ENCODE peak calls at places on chromosomes 4 and X, in five cellular contexts. R is IMR-90, G is mesenchymal stem cell, U is mesendoderm, F is neuronal stem cell. V is an unnamed sample.

GRCh38 chr4:78585633-78586032 is 34.1 kb downstream of the ANXA3 start:
- DNase-seq in F (no peak), R (peak), U (no peak), G (peak), V (no peak)

GRCh38 chrX:149962859-149963757 is 24.8 kb upstream of the EOLA2 start:
- DNase-seq in U (peak), R (peak), F (peak), G (peak), V (peak)

GRCh38 chr4:41620594-41621256 is 82.8 kb downstream of the LIMCH1 start:
- DNase-seq in F (no peak), U (peak), G (no peak), R (no peak), V (peak)

GRCh38 chr4:53962516-53963225 is 101.7 kb downstream of the CHIC2 start:
- DNase-seq in G (peak), F (peak), U (peak), R (peak), V (no peak)

GRCh38 chrX:30649859-30650258 is 3.4 kb upstream of the GK start:
- DNase-seq in U (no peak), R (peak), G (no peak), F (no peak), V (no peak)

GRCh38 chrX:18873189-18873791 is 110.6 kb downstream of the PHKA2 start:
- DNase-seq in R (peak), F (no peak), G (peak), U (no peak), V (no peak)

GRCh38 chrX:49198540-49199314 is 1.3 kb downstream of the SYP start:
- DNase-seq in F (no peak), G (no peak), R (no peak), U (no peak), V (no peak)

GRCh38 chr4:30757357-30757756 is 37.2 kb downstream of the PCDH7 start:
- DNase-seq in R (peak), U (no peak), G (peak), F (no peak), V (peak)

GRCh38 chr4:176838611-176839411 is 46.1 kb upstream of the VEGFC start:
- DNase-seq in G (peak), R (peak), F (no peak), U (no peak), V (no peak)

GRCh38 chr4:3783691-3784306 is 17.6 kb downstream of the ADRA2C start:
- DNase-seq in F (no peak), R (no peak), U (peak), G (no peak), V (peak)

GRCh38 chrX:16185725-16186136 is 18.4 kb downstream of the MAGEB17 start:
- DNase-seq in U (peak), G (peak), F (no peak), R (peak), V (no peak)

GRCh38 chr4:63049726-63050125 is 1359.5 kb downstream of the TECRL start:
- DNase-seq in F (no peak), G (no peak), U (peak), R (no peak), V (no peak)

GRCh38 chrX:140422501-140422900 is 82.4 kb downstream of the SOX3 start:
- DNase-seq in G (no peak), R (no peak), U (no peak), F (no peak), V (no peak)

GRCh38 chr4:121189351-121189750 is 25.2 kb upstream of the TNIP3 start:
- DNase-seq in R (no peak), F (no peak), U (no peak), G (no peak), V (no peak)

GRCh38 chr4:173287486-173287885 is 46.7 kb downstream of the HMGB2 start:
- DNase-seq in F (no peak), R (no peak), G (no peak), U (no peak), V (no peak)

GRCh38 chrX:13699183-13699826 is 10.4 kb downstream of the RAB9A start:
- DNase-seq in F (no peak), U (no peak), R (peak), G (peak), V (peak)

GRCh38 chr4:35300996-35301774 is 943.1 kb downstream of the ARAP2 start:
- DNase-seq in R (no peak), U (peak), F (peak), G (no peak), V (no peak)

GRCh38 chrX:26613951-26614350 is 398.0 kb downstream of the MAGEB5 start:
- DNase-seq in U (no peak), R (peak), F (no peak), G (no peak), V (no peak)

GRCh38 chr4:29581469-29581868 is 1138.7 kb upstream of the PCDH7 start:
- DNase-seq in U (no peak), G (no peak), R (peak), F (no peak), V (no peak)

GRCh38 chr4:94571720-94572119 is 120.0 kb downstream of the PDLIM5 start:
- DNase-seq in R (no peak), G (no peak), F (no peak), U (no peak), V (no peak)

GRCh38 chr4:94567811-94568210 is 116.1 kb downstream of the PDLIM5 start:
- DNase-seq in F (no peak), R (no peak), G (no peak), U (no peak), V (no peak)

GRCh38 chr4:94574050-94574449 is 122.3 kb downstream of the PDLIM5 start:
- DNase-seq in G (no peak), R (no peak), U (no peak), F (no peak), V (no peak)

GRCh38 chr4:94571301-94571700 is 119.6 kb downstream of the PDLIM5 start:
- DNase-seq in F (no peak), U (peak), G (no peak), R (no peak), V (no peak)

GRCh38 chr4:94570558-94570957 is 118.8 kb downstream of the PDLIM5 start:
- DNase-seq in F (no peak), G (peak), R (no peak), U (no peak), V (no peak)
- H3K27ac ChIP-seq in F (no peak), G (no peak), R (no peak), U (no peak), V (no peak)

GRCh38 chr4:859496-859895 is 33.6 kb upstream of the CPLX1 start:
- DNase-seq in G (no peak), F (no peak), U (no peak), R (no peak), V (no peak)

GRCh38 chr4:860561-860960 is 34.6 kb upstream of the CPLX1 start:
- DNase-seq in G (no peak), R (no peak), F (no peak), U (no peak), V (no peak)

GRCh38 chr4:858136-858535 is 32.2 kb upstream of the CPLX1 start:
- DNase-seq in F (no peak), U (no peak), G (no peak), R (no peak), V (no peak)

GRCh38 chr4:857461-857860 is 31.5 kb upstream of the CPLX1 start:
- DNase-seq in F (no peak), R (no peak), G (no peak), U (no peak), V (no peak)

DNA sequence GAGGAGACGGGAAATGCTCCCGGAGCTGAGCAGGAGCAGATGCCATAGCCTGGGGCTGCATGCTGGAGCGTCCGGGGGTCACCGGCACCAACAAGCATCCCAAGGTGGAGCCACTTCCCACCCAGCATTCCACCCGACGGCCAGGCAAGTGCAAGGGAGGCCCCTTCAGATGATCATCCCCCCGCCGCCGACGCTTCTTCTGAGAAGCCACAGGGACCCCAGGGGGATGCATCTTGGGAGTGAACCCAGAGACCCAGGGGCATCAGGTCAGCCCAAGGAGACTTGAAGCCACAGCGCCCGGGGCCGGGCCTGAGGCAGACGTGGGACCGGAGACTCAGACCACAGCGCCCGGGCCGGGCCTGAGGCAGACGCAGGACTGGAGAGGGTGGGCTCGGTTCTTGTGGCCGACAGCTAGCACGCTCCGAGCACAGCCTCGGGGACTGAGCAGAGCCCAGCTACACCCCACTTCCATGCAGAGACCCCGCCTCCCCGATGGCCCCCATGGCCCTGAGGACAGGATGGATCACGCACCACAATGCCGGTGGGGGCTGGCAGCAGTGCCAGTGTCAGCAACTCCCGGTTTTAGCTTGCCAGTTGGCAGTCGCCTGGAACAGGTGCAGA is 33.0 kb upstream of the CPLX1 start:
- DNase-seq in U (no peak), G (no peak), F (no peak), R (no peak), V (no peak)
- H4K8ac ChIP-seq in U (no peak), G (no peak), F (no peak), R (no peak), V (no peak)

DNA sequence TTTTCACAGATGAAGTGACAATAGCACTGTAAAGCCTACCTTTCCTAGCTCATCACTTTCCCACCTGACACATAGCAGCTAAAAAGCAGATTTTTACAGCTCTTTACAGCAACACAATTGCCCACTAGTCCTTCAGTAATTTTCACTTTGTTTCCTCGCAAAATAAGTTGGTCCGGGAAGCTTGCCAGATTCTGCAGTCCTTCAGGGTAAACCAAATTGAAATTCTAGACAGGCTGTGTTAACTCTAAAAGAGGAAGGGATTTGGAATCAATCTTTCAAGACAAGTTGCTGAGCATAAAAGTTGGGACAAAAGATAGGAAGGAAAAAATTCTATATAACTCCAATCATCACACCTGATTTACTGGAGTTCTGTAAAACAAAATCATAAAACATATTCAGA is 8.7 kb downstream of the C1QTNF7 start:
- DNase-seq in F (no peak), G (peak), U (no peak), R (peak), V (no peak)
- H3K23ac ChIP-seq in F (no peak), G (no peak), U (no peak), R (no peak), V (no peak)

GRCh38 chrX:97524997-97525396 is 641.3 kb downstream of the RPA4 start:
- DNase-seq in U (peak), G (peak), R (no peak), F (no peak), V (peak)
- H3K27ac ChIP-seq in U (no peak), G (no peak), R (no peak), F (no peak), V (no peak)

DNA sequence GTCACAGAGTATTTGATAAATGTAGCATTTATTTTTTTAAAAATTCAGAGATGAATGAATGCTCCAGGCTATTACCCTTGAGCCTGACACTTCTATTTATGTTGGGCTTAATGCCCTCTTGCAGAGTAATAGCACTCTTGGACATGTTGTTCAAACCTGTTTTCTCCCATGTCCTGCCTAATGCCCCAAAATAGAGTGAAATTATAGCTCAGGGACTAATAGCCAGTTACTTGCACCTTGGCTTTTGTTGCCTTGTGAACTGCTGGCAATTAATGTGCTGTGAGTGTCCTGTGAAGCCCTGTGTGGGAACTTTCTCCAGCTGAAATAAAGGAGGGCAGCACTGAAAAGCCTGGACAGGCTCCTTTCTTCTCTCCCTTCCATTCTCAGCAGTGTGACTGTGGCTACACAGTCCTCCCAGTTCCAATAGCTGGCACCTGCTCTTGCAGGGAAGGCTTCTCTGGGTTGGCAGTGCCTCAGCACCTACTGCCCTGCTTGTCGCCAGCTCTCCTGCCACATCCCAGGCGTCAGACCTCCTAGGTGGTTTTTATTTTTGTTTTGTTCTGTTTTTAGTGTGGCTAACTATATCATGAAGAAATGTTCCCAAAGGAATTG is 72.4 kb downstream of the DCLK2 start:
- DNase-seq in F (peak), R (no peak), G (no peak), U (no peak), V (no peak)
- H4K8ac ChIP-seq in F (no peak), R (no peak), G (peak), U (no peak), V (no peak)

DNA sequence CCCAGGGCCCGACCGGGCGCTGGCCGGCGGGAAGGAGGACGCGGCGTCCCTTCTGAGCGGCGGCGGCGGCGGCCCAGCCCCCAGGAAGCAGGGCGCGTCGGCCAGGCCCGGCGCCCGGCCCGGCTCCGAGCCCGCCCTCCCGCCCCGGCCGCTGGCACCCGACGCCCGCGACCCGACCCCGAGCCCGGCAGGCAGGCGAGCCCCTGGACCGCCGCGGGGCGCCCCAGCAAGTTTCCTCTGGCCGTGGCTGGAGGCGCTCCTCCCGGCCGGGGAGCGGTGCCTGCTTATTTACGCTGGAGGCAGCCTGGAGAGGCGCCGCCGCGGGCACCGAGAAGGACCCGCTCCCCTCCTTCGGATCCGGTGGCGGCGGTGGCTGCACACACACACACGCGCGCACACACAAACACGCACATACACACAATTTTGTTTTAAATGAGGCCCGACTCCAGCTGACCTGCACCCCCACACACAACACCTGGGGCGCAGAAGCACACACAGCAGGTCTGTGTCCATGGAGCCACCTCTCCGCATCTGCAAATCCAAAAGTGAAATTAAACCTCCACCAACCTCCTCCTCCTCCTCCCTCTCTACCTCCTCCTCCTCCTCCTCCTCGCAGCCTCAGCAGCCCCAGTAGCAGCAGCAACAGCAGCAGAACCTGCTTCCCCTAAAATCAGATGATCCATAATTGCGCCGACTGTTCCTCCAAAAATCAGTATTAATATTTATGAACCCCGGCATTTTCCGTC is 662 bp downstream of the IRF2 start:
- DNase-seq in F (peak), R (peak), U (peak), G (peak), V (peak)
- H3K23ac ChIP-seq in F (peak), R (peak), U (peak), G (peak), V (no peak)

GRCh38 chr4:83604315-83604714 is 68.4 kb downstream of the GPAT3 start:
- DNase-seq in F (no peak), G (no peak), R (no peak), U (no peak), V (no peak)
- H3K27ac ChIP-seq in F (no peak), G (no peak), R (no peak), U (no peak), V (no peak)

DNA sequence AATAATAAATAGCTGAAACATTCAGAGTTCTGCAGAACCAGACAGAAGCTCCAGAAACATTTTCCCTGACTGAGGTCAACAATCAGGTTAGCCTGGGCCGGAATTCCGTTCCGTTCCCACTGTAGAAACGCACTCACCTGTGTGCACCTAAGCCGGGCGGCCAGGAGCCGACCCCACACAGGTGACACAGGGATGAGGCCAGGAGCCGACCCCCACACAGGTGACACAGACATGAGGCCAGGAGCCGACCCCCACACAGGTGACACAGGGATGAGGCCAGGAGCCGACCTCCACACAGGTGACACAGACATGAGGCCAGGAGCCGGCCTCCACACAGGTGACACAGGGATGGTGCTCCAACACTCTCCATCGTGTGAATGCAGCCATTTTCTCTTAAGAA is 21.9 kb downstream of the FAT1 start:
- DNase-seq in F (no peak), R (no peak), U (no peak), G (no peak), V (no peak)
- H4K8ac ChIP-seq in F (no peak), R (no peak), U (no peak), G (peak), V (no peak)

DNA sequence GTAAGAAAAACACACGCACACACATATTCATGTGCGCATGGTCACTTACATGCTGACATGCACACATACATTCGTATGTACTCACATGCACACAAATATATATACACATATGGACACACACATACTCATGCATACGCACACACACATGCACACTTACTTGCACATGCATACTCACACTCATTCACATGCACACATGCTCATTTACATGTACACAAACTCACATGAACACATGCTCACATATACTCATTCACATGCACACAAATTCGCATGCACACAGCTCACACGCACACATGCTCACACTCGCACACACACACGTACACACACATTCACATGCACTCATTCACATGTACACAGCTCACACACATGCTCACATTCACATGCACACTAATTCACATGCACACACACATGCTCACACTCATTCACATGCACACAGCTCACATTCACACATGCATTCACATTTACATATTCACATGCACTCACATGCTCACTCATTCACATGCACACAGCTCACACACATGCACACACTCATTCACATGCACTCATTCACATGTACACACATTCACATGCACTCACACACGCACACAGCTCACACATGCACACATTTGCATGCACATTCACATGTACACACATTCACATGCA is 276.1 kb downstream of the DHRSX start:
- DNase-seq in R (no peak), F (no peak), G (no peak), U (no peak), V (no peak)
- H3K23ac ChIP-seq in R (no peak), F (peak), G (no peak), U (no peak), V (peak)

DNA sequence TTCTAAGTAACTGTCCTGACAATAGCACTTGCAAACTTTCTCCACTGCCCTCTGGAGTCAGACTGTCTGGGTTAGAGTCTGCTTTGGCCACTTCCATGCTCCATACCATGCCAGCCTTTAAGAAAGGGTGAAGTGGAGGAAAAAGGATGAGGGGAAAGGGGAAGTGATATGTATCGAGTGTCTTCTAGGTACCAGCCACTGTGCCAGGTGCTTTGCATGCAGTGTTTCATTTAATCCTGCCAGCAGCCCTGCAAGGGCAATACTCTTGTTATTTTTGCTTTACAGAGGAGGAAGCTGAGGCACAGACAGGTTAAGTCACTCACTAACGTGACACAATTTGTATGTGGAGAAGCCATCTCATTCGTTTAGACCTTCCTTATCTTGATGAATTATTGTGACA is 55.6 kb downstream of the RTL9 start:
- DNase-seq in F (no peak), R (no peak), G (no peak), U (no peak), V (no peak)
- H3K27ac ChIP-seq in F (no peak), R (no peak), G (no peak), U (no peak), V (no peak)

V was measured in trophoblast cell.